ENCODE peak calls at places on chromosomes 13 and 19, in seven cellular contexts. O, R, J, U, C, N and M are unnamed samples.
A peak's percentile ranks its signal among the peaks of the same experiment; 100 is the strongest.

GRCh38 chr19:33008738-33009137 is 36.7 kb downstream of the FAAP24 start:
- DNase-seq in O (no peak), C (no peak), N (no peak), R (no peak), U (no peak), J (no peak), M (no peak)

GRCh38 chr19:13637664-13638063 is 126.7 kb upstream of the MRI1 start:
- DNase-seq in U (no peak), N (no peak), J (no peak), O (no peak), C (no peak), R (peak; percentile 88), M (no peak)

GRCh38 chr13:95588721-95589120 is 36.2 kb downstream of the CLDN10 start:
- DNase-seq in O (no peak), J (no peak), N (no peak), C (no peak), R (peak; percentile 60), U (no peak), M (no peak)

GRCh38 chr13:29861694-29862110 is 11.3 kb upstream of the UBL3 start:
- DNase-seq in R (peak; percentile 97), N (peak; percentile 97), O (no peak), C (peak; percentile 68), J (no peak), U (no peak), M (peak; percentile 79)

GRCh38 chr19:6987850-6988249 is 33.4 kb downstream of the MBD3L2B start:
- DNase-seq in O (no peak), U (no peak), J (no peak), C (no peak), R (no peak), N (no peak), M (no peak)

GRCh38 chr13:51524312-51524711 is 60.0 kb upstream of the WDFY2 start:
- DNase-seq in J (no peak), N (peak; percentile 64), U (no peak), O (no peak), R (peak; percentile 44), C (peak; percentile 40), M (peak; percentile 61)

GRCh38 chr13:25111557-25111956 is 15.6 kb downstream of the PABPC3 start:
- DNase-seq in J (no peak), U (no peak), N (no peak), C (peak; percentile 20), O (no peak), R (peak; percentile 7), M (no peak)

GRCh38 chr13:36436811-36437210 is 4.5 kb downstream of the CCNA1 start:
- DNase-seq in O (no peak), N (no peak), C (no peak), J (no peak), U (no peak), R (no peak), M (no peak)

GRCh38 chr19:50702158-50702869 is 17.3 kb downstream of the SHANK1 start:
- DNase-seq in U (no peak), N (no peak), C (no peak), O (no peak), R (no peak), J (no peak), M (no peak)

GRCh38 chr19:31316201-31316951 is 32.9 kb downstream of the TSHZ3 start:
- DNase-seq in O (no peak), C (peak; percentile 66), U (peak; percentile 32), J (no peak), R (peak; percentile 61), N (no peak), M (peak; percentile 91)

GRCh38 chr19:4929186-4929585 is 19.9 kb downstream of the UHRF1 start:
- DNase-seq in J (no peak), N (no peak), R (no peak), U (no peak), C (no peak), O (no peak), M (no peak)

GRCh38 chr13:51252954-51253531 is 30.8 kb downstream of the FAM124A start:
- DNase-seq in C (no peak), J (no peak), N (no peak), O (no peak), U (no peak), R (no peak), M (no peak)

GRCh38 chr13:68264692-68265091 is 1034.6 kb upstream of the PCDH9 start:
- DNase-seq in O (no peak), U (no peak), C (no peak), J (no peak), N (no peak), R (no peak), M (no peak)

GRCh38 chr13:108188260-108188659 is 27.1 kb downstream of the LIG4 start:
- DNase-seq in J (no peak), U (no peak), O (no peak), R (no peak), C (no peak), N (no peak), M (no peak)

GRCh38 chr19:48510421-48511268 is 990 bp downstream of the LMTK3 start:
- DNase-seq in J (peak; percentile 94), N (peak; percentile 27), U (no peak), O (peak; percentile 83), C (peak; percentile 82), R (peak; percentile 39), M (peak; percentile 65)

GRCh38 chr19:49555600-49556411 is 24.6 kb downstream of the NOSIP start:
- DNase-seq in J (peak; percentile 95), U (peak; percentile 88), O (peak; percentile 94), R (no peak), C (peak; percentile 97), N (no peak), M (peak; percentile 29)

GRCh38 chr13:52405369-52405766 is 604 bp downstream of the THSD1 start:
- DNase-seq in N (no peak), R (no peak), U (no peak), C (no peak), O (no peak), J (no peak), M (no peak)

GRCh38 chr13:90933097-90933826 is 414.2 kb upstream of the MIR17HG start:
- DNase-seq in N (no peak), U (no peak), R (no peak), O (no peak), J (no peak), C (no peak), M (peak; percentile 16)

GRCh38 chr19:18046066-18046718 is 38.2 kb downstream of the ARRDC2 start:
- DNase-seq in N (peak; percentile 25), R (peak; percentile 82), J (no peak), O (no peak), U (no peak), C (peak; percentile 18), M (peak; percentile 85)

GRCh38 chr19:45406957-45407375 is 522 bp downstream of the POLR1G start:
- DNase-seq in N (no peak), U (no peak), J (no peak), O (no peak), R (no peak), C (no peak), M (no peak)

GRCh38 chr13:100738176-100738855 is 63.7 kb upstream of the TMTC4 start:
- DNase-seq in J (no peak), C (peak; percentile 46), N (no peak), U (no peak), R (no peak), O (peak; percentile 42), M (no peak)

GRCh38 chr13:65555973-65556372 is 1674.2 kb downstream of the PCDH9 start:
- DNase-seq in J (no peak), O (no peak), U (no peak), C (no peak), N (no peak), R (no peak), M (no peak)

GRCh38 chr13:51681037-51681678 is 96.9 kb downstream of the WDFY2 start:
- DNase-seq in C (no peak), J (no peak), R (peak; percentile 88), U (no peak), N (no peak), O (no peak), M (peak; percentile 72)

GRCh38 chr19:42158926-42159325 is 26.7 kb upstream of the POU2F2 start:
- DNase-seq in N (no peak), U (no peak), J (no peak), O (no peak), R (no peak), C (no peak), M (no peak)

GRCh38 chr19:42153606-42154405 is 21.6 kb upstream of the POU2F2 start:
- DNase-seq in U (no peak), R (no peak), C (no peak), O (no peak), J (no peak), N (no peak), M (no peak)

GRCh38 chr19:42154471-42155323 is 22.5 kb upstream of the POU2F2 start:
- DNase-seq in O (no peak), U (no peak), J (no peak), C (no peak), R (no peak), N (no peak), M (no peak)

GRCh38 chr19:42155796-42156195 is 23.6 kb upstream of the POU2F2 start:
- DNase-seq in O (no peak), N (no peak), C (no peak), R (no peak), J (no peak), U (no peak), M (no peak)

GRCh38 chr19:42156571-42156970 is 24.3 kb upstream of the POU2F2 start:
- DNase-seq in R (no peak), U (no peak), C (no peak), N (no peak), J (no peak), O (no peak), M (no peak)
- H3K18ac ChIP-seq in R (no peak overlapping the region), U (no peak overlapping the region), C (no peak overlapping the region), N (no peak overlapping the region), J (no peak overlapping the region), O (no peak overlapping the region), M (no peak overlapping the region)

GRCh38 chr19:47310819-47311218 is 1.2 kb downstream of the C5AR1 start:
- DNase-seq in U (no peak), N (peak; percentile 96), O (no peak), J (no peak), R (peak; percentile 21), C (no peak), M (no peak)
- H2BK120ac ChIP-seq in U (no peak overlapping the region), N (no peak overlapping the region), O (no peak overlapping the region), J (no peak overlapping the region), R (no peak overlapping the region), C (no peak overlapping the region), M (no peak overlapping the region)

GRCh38 chr13:50085063-50085462 is 69.8 kb downstream of the KCNRG start:
- DNase-seq in O (no peak), J (no peak), R (peak; percentile 47), U (peak; percentile 32), C (peak; percentile 40), N (no peak), M (peak; percentile 60)
- H2AK5ac ChIP-seq in O (no peak overlapping the region), J (no peak overlapping the region), R (no peak overlapping the region), U (no peak overlapping the region), C (no peak overlapping the region), N (no peak overlapping the region), M (no peak overlapping the region)

DNA sequence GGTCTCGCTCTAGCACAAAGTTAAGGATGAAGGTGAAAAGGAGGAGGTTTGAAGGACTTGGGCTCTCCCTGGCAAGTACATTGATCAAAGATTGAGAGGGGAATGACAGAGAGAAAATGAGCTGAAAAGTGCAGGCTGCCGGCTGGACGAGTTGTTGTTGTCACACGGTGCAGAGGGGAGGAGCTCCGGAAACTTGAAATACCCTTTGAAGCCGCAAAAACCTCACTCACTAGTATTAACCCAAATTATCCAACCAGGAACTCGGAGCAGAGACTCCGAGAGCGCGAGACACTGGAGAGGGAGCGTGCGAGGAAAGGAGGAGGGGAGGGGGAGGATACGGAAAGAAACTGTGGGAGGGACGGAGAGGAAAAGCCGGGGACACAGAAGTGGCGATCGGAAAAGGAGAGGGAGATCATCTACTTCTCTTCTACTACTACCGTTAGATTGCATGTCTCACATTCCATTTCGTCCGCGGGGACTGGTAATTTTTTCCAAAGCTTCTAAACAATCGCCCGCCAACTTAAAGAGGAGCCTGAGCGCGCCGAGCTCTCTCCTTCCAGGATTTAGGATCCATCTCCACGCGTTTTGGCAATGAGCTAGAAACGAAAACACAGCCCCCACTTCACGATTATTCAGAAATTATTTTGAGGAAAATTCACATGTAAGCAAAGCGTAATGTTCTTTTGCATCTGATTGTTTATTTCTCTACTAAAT is at the start of gene DACH1:
- DNase-seq in N (no peak), U (peak; percentile 75), J (peak; percentile 59), R (peak; percentile 20), O (peak; percentile 62), C (peak; percentile 85), M (peak; percentile 98)
- H3K18ac ChIP-seq in N (no peak within 1 kb of the TSS), U (peak within 1 kb of the TSS; percentile 100), J (no peak within 1 kb of the TSS), R (no peak within 1 kb of the TSS), O (no peak within 1 kb of the TSS), C (no peak within 1 kb of the TSS), M (peak within 1 kb of the TSS; percentile 98)